ENCODE peak calls at places on chromosomes 12 and 14, in seven cellular contexts. One of them, this sample, is unnamed.

GRCh38 chr14:101370593-101371569 is 190.4 kb upstream of the DIO3 start:
- DNase-seq in left cardiac atrium: no peak
- DNase-seq in T-helper 1 cell: no peak
- DNase-seq in ELR: no peak
- DNase-seq in A172: no peak
- DNase-seq in GM10248: peak; percentile 6
- DNase-seq in mesothelial cell of epicardium: no peak
- DNase-seq in this sample: no peak

GRCh38 chr12:123083661-123084571 is 67.0 kb downstream of the PITPNM2 start:
- DNase-seq in ELR: no peak
- DNase-seq in T-helper 1 cell: no peak
- DNase-seq in A172: no peak
- DNase-seq in left cardiac atrium: no peak
- DNase-seq in mesothelial cell of epicardium: no peak
- DNase-seq in GM10248: peak; percentile 48
- DNase-seq in this sample: no peak

GRCh38 chr14:103250181-103250580 is 83.9 kb upstream of the EIF5 start:
- DNase-seq in mesothelial cell of epicardium: no peak
- DNase-seq in left cardiac atrium: no peak
- DNase-seq in ELR: no peak
- DNase-seq in GM10248: no peak
- DNase-seq in T-helper 1 cell: no peak
- DNase-seq in A172: no peak
- DNase-seq in this sample: no peak

GRCh38 chr14:105933238-105933637 is 406.9 kb downstream of the TMEM121 start:
- DNase-seq in GM10248: no peak
- DNase-seq in A172: no peak
- DNase-seq in mesothelial cell of epicardium: no peak
- DNase-seq in T-helper 1 cell: no peak
- DNase-seq in left cardiac atrium: no peak
- DNase-seq in ELR: no peak
- DNase-seq in this sample: no peak

GRCh38 chr14:31024577-31025334 is 693 bp upstream of the AP4S1 start:
- DNase-seq in T-helper 1 cell: no peak
- DNase-seq in left cardiac atrium: no peak
- DNase-seq in mesothelial cell of epicardium: no peak
- DNase-seq in GM10248: no peak
- DNase-seq in ELR: peak; percentile 63
- DNase-seq in A172: no peak
- DNase-seq in this sample: no peak

GRCh38 chr14:90426031-90426540 is 29.3 kb downstream of the CALM1 start:
- DNase-seq in GM10248: no peak
- DNase-seq in T-helper 1 cell: no peak
- DNase-seq in ELR: no peak
- DNase-seq in A172: no peak
- DNase-seq in left cardiac atrium: no peak
- DNase-seq in mesothelial cell of epicardium: no peak
- DNase-seq in this sample: no peak

GRCh38 chr14:69226178-69226577 is 33.8 kb upstream of the GALNT16 start:
- DNase-seq in mesothelial cell of epicardium: no peak
- DNase-seq in A172: no peak
- DNase-seq in T-helper 1 cell: no peak
- DNase-seq in GM10248: no peak
- DNase-seq in left cardiac atrium: peak; percentile 35
- DNase-seq in ELR: no peak
- DNase-seq in this sample: no peak

GRCh38 chr12:93839076-93839475 is 161.9 kb downstream of the CRADD start:
- DNase-seq in T-helper 1 cell: no peak
- DNase-seq in mesothelial cell of epicardium: no peak
- DNase-seq in GM10248: no peak
- DNase-seq in ELR: peak; percentile 49
- DNase-seq in A172: no peak
- DNase-seq in left cardiac atrium: no peak
- DNase-seq in this sample: no peak

GRCh38 chr14:32846821-32847220 is 91.9 kb upstream of the NPAS3 start:
- DNase-seq in A172: no peak
- DNase-seq in GM10248: no peak
- DNase-seq in left cardiac atrium: no peak
- DNase-seq in mesothelial cell of epicardium: no peak
- DNase-seq in T-helper 1 cell: no peak
- DNase-seq in ELR: no peak
- DNase-seq in this sample: no peak

GRCh38 chr14:90454041-90455000 is 57.5 kb downstream of the CALM1 start:
- DNase-seq in mesothelial cell of epicardium: peak; percentile 82
- DNase-seq in A172: peak; percentile 45
- DNase-seq in left cardiac atrium: peak; percentile 89
- DNase-seq in T-helper 1 cell: no peak
- DNase-seq in GM10248: no peak
- DNase-seq in ELR: peak; percentile 74
- DNase-seq in this sample: no peak

GRCh38 chr14:68873379-68873778 is 80.5 kb upstream of the ZFP36L1 start:
- DNase-seq in ELR: no peak
- DNase-seq in left cardiac atrium: no peak
- DNase-seq in mesothelial cell of epicardium: no peak
- DNase-seq in GM10248: no peak
- DNase-seq in A172: no peak
- DNase-seq in T-helper 1 cell: no peak
- DNase-seq in this sample: no peak

GRCh38 chr12:18439541-18439940 is 178.2 kb downstream of the PIK3C2G start:
- DNase-seq in GM10248: no peak
- DNase-seq in left cardiac atrium: no peak
- DNase-seq in ELR: peak; percentile 83
- DNase-seq in T-helper 1 cell: no peak
- DNase-seq in A172: no peak
- DNase-seq in mesothelial cell of epicardium: no peak
- DNase-seq in this sample: no peak

GRCh38 chr14:70780396-70781075 is 28.8 kb downstream of the MAP3K9 start:
- DNase-seq in mesothelial cell of epicardium: no peak
- DNase-seq in left cardiac atrium: peak; percentile 41
- DNase-seq in GM10248: peak; percentile 61
- DNase-seq in A172: no peak
- DNase-seq in T-helper 1 cell: no peak
- DNase-seq in ELR: no peak
- DNase-seq in this sample: no peak

GRCh38 chr14:34539407-34540180 is at the start of gene EAPP:
- DNase-seq in ELR: peak; percentile 98
- DNase-seq in A172: peak; percentile 86
- DNase-seq in mesothelial cell of epicardium: peak; percentile 91
- DNase-seq in GM10248: peak; percentile 97
- DNase-seq in T-helper 1 cell: peak; percentile 94
- DNase-seq in left cardiac atrium: peak; percentile 98
- DNase-seq in this sample: peak; percentile 92

GRCh38 chr12:32399045-32399372 is 349 bp upstream of the FGD4 start:
- DNase-seq in ELR: no peak
- DNase-seq in mesothelial cell of epicardium: no peak
- DNase-seq in GM10248: no peak
- DNase-seq in A172: no peak
- DNase-seq in T-helper 1 cell: no peak
- DNase-seq in left cardiac atrium: no peak
- DNase-seq in this sample: no peak

GRCh38 chr14:62062645-62063044 is 300.4 kb downstream of the SNAPC1 start:
- DNase-seq in A172: no peak
- DNase-seq in T-helper 1 cell: no peak
- DNase-seq in mesothelial cell of epicardium: no peak
- DNase-seq in ELR: no peak
- DNase-seq in GM10248: no peak
- DNase-seq in left cardiac atrium: no peak
- DNase-seq in this sample: no peak

GRCh38 chr14:76463105-76463504 is 87.2 kb downstream of the ESRRB start:
- DNase-seq in GM10248: no peak
- DNase-seq in ELR: no peak
- DNase-seq in A172: no peak
- DNase-seq in left cardiac atrium: no peak
- DNase-seq in mesothelial cell of epicardium: no peak
- DNase-seq in T-helper 1 cell: no peak
- DNase-seq in this sample: no peak

GRCh38 chr12:89521348-89522238 is 3.0 kb downstream of the GALNT4 start:
- DNase-seq in A172: no peak
- DNase-seq in T-helper 1 cell: no peak
- DNase-seq in mesothelial cell of epicardium: no peak
- DNase-seq in ELR: peak; percentile 33
- DNase-seq in left cardiac atrium: no peak
- DNase-seq in GM10248: no peak
- DNase-seq in this sample: no peak

GRCh38 chr14:21024668-21025373 is at the start of gene NDRG2:
- DNase-seq in T-helper 1 cell: peak; percentile 78
- DNase-seq in left cardiac atrium: peak; percentile 86
- DNase-seq in mesothelial cell of epicardium: peak; percentile 84
- DNase-seq in GM10248: peak; percentile 72
- DNase-seq in A172: no peak
- DNase-seq in ELR: peak; percentile 30
- DNase-seq in this sample: peak; percentile 74

GRCh38 chr14:30874999-30875787 is 834 bp downstream of the COCH start:
- DNase-seq in T-helper 1 cell: peak; percentile 1
- DNase-seq in ELR: no peak
- DNase-seq in A172: no peak
- DNase-seq in mesothelial cell of epicardium: peak; percentile 41
- DNase-seq in left cardiac atrium: no peak
- DNase-seq in GM10248: peak; percentile 46
- DNase-seq in this sample: no peak

GRCh38 chr12:60101715-60102114 is 505.9 kb downstream of the SLC16A7 start:
- DNase-seq in mesothelial cell of epicardium: no peak
- DNase-seq in A172: peak; percentile 72
- DNase-seq in left cardiac atrium: no peak
- DNase-seq in T-helper 1 cell: no peak
- DNase-seq in GM10248: no peak
- DNase-seq in ELR: peak; percentile 64
- DNase-seq in this sample: no peak

GRCh38 chr14:39827901-39828655 is 395.8 kb upstream of the FBXO33 start:
- DNase-seq in ELR: no peak
- DNase-seq in left cardiac atrium: no peak
- DNase-seq in GM10248: peak; percentile 48
- DNase-seq in A172: no peak
- DNase-seq in mesothelial cell of epicardium: no peak
- DNase-seq in T-helper 1 cell: no peak
- DNase-seq in this sample: no peak

GRCh38 chr14:75249251-75249957 is 29.2 kb upstream of the FOS start:
- DNase-seq in left cardiac atrium: no peak
- DNase-seq in ELR: no peak
- DNase-seq in GM10248: peak; percentile 81
- DNase-seq in A172: no peak
- DNase-seq in T-helper 1 cell: peak; percentile 76
- DNase-seq in mesothelial cell of epicardium: no peak
- DNase-seq in this sample: peak; percentile 81